ENCODE peak calls at places on chromosome 21, in eight cellular contexts. R, Q, Y, I, S, E, X and D are unnamed samples.

GRCh38 chr21:42235593-42235992 is 16.7 kb downstream of the ABCG1 start:
- DNase-seq in S (no peak), Q (no peak), I (no peak), E (no peak), X (no peak), R (no peak), Y (no peak), D (no peak)

GRCh38 chr21:34952701-34953100 is 96.4 kb downstream of the RUNX1 start:
- DNase-seq in I (no peak), R (peak), X (no peak), E (no peak), Q (no peak), Y (no peak), S (no peak), D (no peak)

GRCh38 chr21:46355161-46356004 is 31.4 kb downstream of the PCNT start:
- DNase-seq in X (no peak), R (no peak), S (no peak), Y (no peak), I (no peak), Q (no peak), E (no peak), D (no peak)

GRCh38 chr21:42121792-42122191 is 50.7 kb downstream of the UMODL1 start:
- DNase-seq in Y (no peak), S (no peak), I (no peak), E (no peak), Q (no peak), X (no peak), R (no peak), D (no peak)

GRCh38 chr21:39106881-39107462 is 76.3 kb downstream of the PSMG1 start:
- DNase-seq in Q (no peak), R (no peak), X (no peak), E (no peak), I (no peak), Y (no peak), S (no peak), D (no peak)

GRCh38 chr21:27476696-27477095 is 509.8 kb upstream of the ADAMTS5 start:
- DNase-seq in S (no peak), E (peak), Q (no peak), Y (no peak), R (peak), I (peak), X (no peak), D (no peak)

GRCh38 chr21:36235058-36235582 is 78.5 kb downstream of the DOP1B start:
- DNase-seq in E (peak), Y (no peak), S (no peak), X (no peak), Q (no peak), I (no peak), R (peak), D (no peak)

GRCh38 chr21:35458406-35458805 is 409.3 kb upstream of the RUNX1 start:
- DNase-seq in S (no peak), R (no peak), X (no peak), Q (no peak), Y (no peak), I (no peak), E (no peak), D (no peak)

GRCh38 chr21:42655797-42656770 is 2.7 kb downstream of the PDE9A start:
- DNase-seq in X (no peak), Y (no peak), I (no peak), E (no peak), Q (no peak), R (no peak), S (no peak), D (no peak)

GRCh38 chr21:46366966-46367365 is 43.0 kb downstream of the PCNT start:
- DNase-seq in Q (no peak), X (no peak), S (no peak), R (no peak), Y (no peak), I (no peak), E (no peak), D (no peak)

GRCh38 chr21:39105836-39106235 is 77.4 kb downstream of the PSMG1 start:
- DNase-seq in R (no peak), E (no peak), I (no peak), S (no peak), Y (no peak), Q (no peak), X (no peak), D (no peak)

GRCh38 chr21:45339430-45340405 is 52.0 kb upstream of the POFUT2 start:
- DNase-seq in I (no peak), R (no peak), X (no peak), E (peak), Q (no peak), S (no peak), Y (no peak), D (no peak)

GRCh38 chr21:37166733-37167132 is 93.7 kb downstream of the TTC3 start:
- DNase-seq in I (peak), Q (no peak), X (no peak), S (no peak), R (no peak), Y (no peak), E (peak), D (no peak)

GRCh38 chr21:17250651-17251294 is 262.1 kb upstream of the CXADR start:
- DNase-seq in R (peak), Q (no peak), I (peak), Y (no peak), X (no peak), S (no peak), E (peak), D (no peak)

GRCh38 chr21:38223893-38224540 is 32.8 kb upstream of the KCNJ15 start:
- DNase-seq in Y (no peak), R (peak), S (no peak), I (no peak), Q (no peak), X (no peak), E (peak), D (no peak)

GRCh38 chr21:14916676-14917141 is 148.1 kb downstream of the NRIP1 start:
- DNase-seq in R (peak), Y (no peak), E (no peak), I (peak), Q (no peak), X (no peak), S (no peak), D (no peak)

GRCh38 chr21:35043549-35043948 is 5.6 kb downstream of the RUNX1 start:
- DNase-seq in E (no peak), Y (no peak), R (no peak), S (no peak), I (no peak), X (no peak), Q (no peak), D (no peak)

GRCh38 chr21:37208056-37208705 is 59.0 kb downstream of the VPS26C start:
- DNase-seq in E (no peak), Y (no peak), I (no peak), S (no peak), R (no peak), X (no peak), Q (peak), D (peak)

GRCh38 chr21:34687065-34687464 is 18.3 kb downstream of the CLIC6 start:
- DNase-seq in R (no peak), X (no peak), Q (no peak), I (no peak), S (no peak), Y (no peak), E (no peak), D (no peak)